ENCODE peak calls at places on chromosome 15, in seven cellular contexts. E is Ammon's horn, L is IMR-90, N is M059J, B is uterus, U is LoVo, O is GM20000. A is an unnamed sample.

GRCh38 chr15:32877620-32878019 is 159.8 kb downstream of the GREM1 start:
- DNase-seq in E (no peak), L (no peak), N (peak; percentile 59), B (no peak), U (no peak), O (no peak), A (no peak)

GRCh38 chr15:100920516-100921135 is 1.5 kb downstream of the LRRK1 start:
- DNase-seq in E (no peak), L (no peak), N (no peak), B (no peak), U (no peak), O (peak; percentile 52), A (no peak)

GRCh38 chr15:29324746-29325145 is 55.1 kb upstream of the NSMCE3 start:
- DNase-seq in E (no peak), L (no peak), N (no peak), B (no peak), U (no peak), O (no peak), A (no peak)

GRCh38 chr15:64356443-64357040 is 569 bp upstream of the CSNK1G1 start:
- DNase-seq in E (no peak), L (peak; percentile 87), N (peak; percentile 87), B (no peak), U (no peak), O (no peak), A (no peak)

GRCh38 chr15:89196994-89197393 is 24.4 kb downstream of the RLBP1 start:
- DNase-seq in E (no peak), L (no peak), N (no peak), B (no peak), U (peak; percentile 50), O (no peak), A (no peak)

GRCh38 chr15:60583946-60584345 is 105.0 kb upstream of the ICE2 start:
- DNase-seq in E (no peak), L (no peak), N (no peak), B (no peak), U (no peak), O (no peak), A (no peak)

GRCh38 chr15:31274496-31275330 is 51.9 kb upstream of the KLF13 start:
- DNase-seq in E (peak; percentile 4), L (peak; percentile 3), N (no peak), B (peak; percentile 8), U (no peak), O (no peak), A (no peak)

GRCh38 chr15:35019401-35020327 is 31.6 kb upstream of the ZNF770 start:
- DNase-seq in E (peak; percentile 12), L (peak; percentile 10), N (peak; percentile 24), B (peak; percentile 16), U (peak; percentile 28), O (no peak), A (no peak)

A was measured in T-helper 9 cell.